ENCODE peak calls at places on chromosome 13, in seven cellular contexts. C, H, S, F, O, G and D are unnamed samples.
A peak's percentile ranks its signal among the peaks of the same experiment; 100 is the strongest.

GRCh38 chr13:57552441-57552840 is 79.1 kb upstream of the PCDH17 start:
- DNase-seq in O (no peak), S (no peak), G (no peak), F (no peak), C (no peak), H (no peak), D (no peak)

GRCh38 chr13:36163303-36163702 is 32.1 kb upstream of the DCLK1 start:
- DNase-seq in S (peak; percentile 22), G (no peak), H (no peak), C (no peak), F (no peak), O (no peak), D (no peak)

GRCh38 chr13:52393572-52394357 is 12.2 kb downstream of the THSD1 start:
- DNase-seq in H (no peak), S (no peak), C (no peak), O (no peak), F (no peak), G (no peak), D (no peak)

GRCh38 chr13:69553976-69554375 is 553.6 kb upstream of the ATXN8OS start:
- DNase-seq in S (no peak), G (no peak), F (no peak), C (no peak), H (no peak), O (no peak), D (no peak)

GRCh38 chr13:67223024-67223423 is 7.1 kb downstream of the PCDH9 start:
- DNase-seq in C (no peak), G (no peak), F (no peak), S (peak; percentile 67), H (no peak), O (no peak), D (no peak)

GRCh38 chr13:37319041-37319443 is 213.6 kb upstream of the CSNK1A1L start:
- DNase-seq in O (no peak), G (no peak), S (peak; percentile 56), F (no peak), C (no peak), H (no peak), D (no peak)

GRCh38 chr13:38417241-38417640 is 67.6 kb downstream of the UFM1 start:
- DNase-seq in C (no peak), F (no peak), O (no peak), H (no peak), G (no peak), S (no peak), D (no peak)

GRCh38 chr13:56975647-56976046 is 165.1 kb upstream of the PRR20A start:
- DNase-seq in G (peak; percentile 31), H (no peak), O (no peak), C (no peak), S (no peak), F (no peak), D (no peak)

GRCh38 chr13:38635030-38635429 is 51.8 kb upstream of the FREM2 start:
- DNase-seq in O (no peak), G (no peak), C (no peak), F (no peak), S (no peak), H (peak; percentile 32), D (no peak)

GRCh38 chr13:111568290-111568689 is 247.8 kb downstream of the TEX29 start:
- DNase-seq in O (no peak), H (no peak), C (no peak), S (no peak), F (no peak), G (no peak), D (no peak)

GRCh38 chr13:74273591-74273990 is 139.4 kb upstream of the KLF12 start:
- DNase-seq in H (no peak), G (no peak), C (no peak), O (no peak), F (no peak), S (no peak), D (no peak)

GRCh38 chr13:105144936-105145335 is 1390.5 kb downstream of the EFNB2 start:
- DNase-seq in F (no peak), H (no peak), O (no peak), G (no peak), C (no peak), S (no peak), D (no peak)

GRCh38 chr13:114090476-114090875 is 41.9 kb downstream of the RASA3 start:
- DNase-seq in G (no peak), H (no peak), S (no peak), F (no peak), C (no peak), O (no peak), D (no peak)

GRCh38 chr13:114089751-114090400 is 42.5 kb downstream of the RASA3 start:
- DNase-seq in G (no peak), H (no peak), F (no peak), C (no peak), S (no peak), O (no peak), D (no peak)

GRCh38 chr13:114093118-114093517 is 39.3 kb downstream of the RASA3 start:
- DNase-seq in C (no peak), F (no peak), G (no peak), O (no peak), H (no peak), S (no peak), D (no peak)

GRCh38 chr13:114095486-114095885 is 36.9 kb downstream of the RASA3 start:
- DNase-seq in O (no peak), F (no peak), H (no peak), C (no peak), G (no peak), S (no peak), D (no peak)

DNA sequence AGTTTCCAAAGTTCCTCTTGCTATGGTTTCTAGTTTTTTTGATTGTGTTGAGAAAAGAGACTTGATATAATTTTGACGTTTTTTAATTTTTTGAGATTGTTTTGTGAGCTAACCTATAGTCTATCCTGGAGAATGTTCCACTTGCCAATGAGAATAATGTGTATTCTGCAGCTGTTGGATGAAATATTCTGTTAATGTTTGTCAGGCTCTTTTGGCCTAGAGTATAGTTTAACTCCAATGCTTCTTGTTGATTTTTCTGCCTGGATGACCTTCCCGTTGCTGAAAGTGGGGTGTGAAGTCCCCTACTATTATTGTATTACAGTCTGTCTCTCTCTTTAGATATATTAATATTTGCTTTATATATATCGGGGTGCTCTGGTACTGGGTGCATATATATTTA is 40.0 kb downstream of the RASA3 start:
- DNase-seq in C (no peak), F (no peak), O (no peak), S (no peak), H (no peak), G (no peak), D (no peak)
- H4K20me1 ChIP-seq in C (no peaks in the 10 kb centered on the region), F (peaks cover 1% of the 10 kb centered on the region), O (no peaks in the 10 kb centered on the region), S (peaks cover 90% of the 10 kb centered on the region), H (no peaks in the 10 kb centered on the region), G (peaks cover 6% of the 10 kb centered on the region), D (no peaks in the 10 kb centered on the region)

GRCh38 chr13:41061075-41061913 is at the start of gene WBP4:
- DNase-seq in C (peak; percentile 94), F (peak; percentile 80), O (peak; percentile 73), S (peak; percentile 90), H (peak; percentile 97), G (peak; percentile 95), D (peak; percentile 96)

GRCh38 chr13:41060723-41061074 is 610 bp upstream of the WBP4 start:
- DNase-seq in G (peak; percentile 74), H (peak; percentile 92), O (peak; percentile 53), C (peak; percentile 47), S (peak; percentile 69), F (no peak), D (peak; percentile 94)

GRCh38 chr13:41064493-41064892 is 3.2 kb downstream of the WBP4 start:
- DNase-seq in H (no peak), O (no peak), F (no peak), S (peak; percentile 76), C (no peak), G (no peak), D (peak; percentile 14)

GRCh38 chr13:41061914-41062837 is 867 bp downstream of the WBP4 start:
- DNase-seq in S (peak; percentile 60), C (peak; percentile 48), F (no peak), G (no peak), H (no peak), O (no peak), D (peak; percentile 81)

DNA sequence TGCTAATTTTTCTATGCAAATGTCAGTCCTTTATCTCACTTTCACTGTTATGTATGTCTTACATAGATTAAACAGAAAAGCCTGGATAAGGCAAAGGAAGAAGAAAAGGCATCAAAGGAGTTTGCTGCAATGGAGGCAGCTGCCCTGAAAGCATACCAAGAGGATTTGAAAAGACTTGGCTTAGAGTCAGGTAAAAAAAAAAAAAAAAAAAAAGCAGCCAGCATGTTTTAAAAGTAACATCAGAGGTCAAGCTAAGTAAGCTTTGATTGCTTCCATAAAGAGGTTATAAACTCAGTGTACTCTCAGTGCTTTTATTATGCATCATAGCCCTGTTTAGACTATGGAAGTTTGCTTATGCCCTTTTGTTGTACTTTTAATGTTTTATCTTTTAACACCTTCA is 3.8 kb downstream of the WBP4 start:
- DNase-seq in C (no peak), F (no peak), H (no peak), S (peak; percentile 72), O (no peak), G (no peak), D (peak; percentile 34)
- H3K9ac ChIP-seq in C (peak overlapping the region; percentile 38), F (no peak overlapping the region), H (no peak overlapping the region), S (peak overlapping the region; percentile 42), O (no peak overlapping the region), G (no peak overlapping the region), D (no peak overlapping the region)

GRCh38 chr13:100428966-100429365 is 159.6 kb downstream of the GGACT start:
- DNase-seq in S (no peak), H (no peak), C (no peak), F (no peak), G (no peak), O (no peak), D (peak; percentile 25)
- H3K4me2 ChIP-seq in S (no peak overlapping the region), H (no peak overlapping the region), C (no peak overlapping the region), F (no peak overlapping the region), G (no peak overlapping the region), O (no peak overlapping the region), D (no peak overlapping the region)

GRCh38 chr13:26257049-26257448 is 3.1 kb downstream of the CDK8 start:
- DNase-seq in S (no peak), O (no peak), H (no peak), C (no peak), F (no peak), G (no peak), D (peak; percentile 54)
- H4K20me1 ChIP-seq in S (peaks cover 72% of the 10 kb centered on the region), O (no peaks in the 10 kb centered on the region), H (peaks cover 76% of the 10 kb centered on the region), C (peaks cover 14% of the 10 kb centered on the region), F (peaks cover 5% of the 10 kb centered on the region), G (no peaks in the 10 kb centered on the region), D (peaks cover 66% of the 10 kb centered on the region)

DNA sequence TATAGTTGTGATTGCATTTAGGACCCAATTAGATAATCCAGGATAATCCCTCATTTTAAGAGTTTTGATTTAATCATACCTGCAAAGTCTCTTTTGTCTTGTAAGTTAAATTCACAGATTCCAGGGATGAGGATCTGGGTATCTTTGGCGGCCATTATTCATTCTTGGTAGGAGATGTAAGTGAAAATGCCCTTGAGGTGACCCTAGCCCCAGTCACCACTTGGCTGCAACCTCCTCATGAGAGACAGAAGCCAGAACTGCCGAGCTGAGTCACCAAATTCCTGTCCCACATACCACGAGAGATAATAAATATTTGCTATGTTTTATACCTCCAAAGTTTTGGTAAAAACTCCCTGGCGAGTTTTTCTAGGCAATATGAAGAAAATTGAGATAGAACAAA is 389.4 kb downstream of the RFC3 start:
- DNase-seq in S (peak; percentile 90), O (no peak), F (no peak), G (no peak), C (no peak), H (no peak), D (no peak)
- H3K9ac ChIP-seq in S (no peak overlapping the region), O (no peak overlapping the region), F (no peak overlapping the region), G (no peak overlapping the region), C (no peak overlapping the region), H (no peak overlapping the region), D (no peak overlapping the region)